ENCODE peak calls at places on chromosomes 1 and 21, in six cellular contexts. Q is lower lobe of right lung, B is kidney epithelial cell, S is transverse colon, H is cardiac muscle cell, T is brain microvascular endothelial cell. O is an unnamed sample. For H3K27me3, the result is how much of the 10 kb centered on the place peaks cover.

GRCh38 chr1:168431882-168432281 is 111.9 kb downstream of the XCL2 start:
- DNase-seq in S (no peak), Q (no peak), H (no peak), B (no peak), T (no peak), O (no peak)

GRCh38 chr1:39898648-39899603 is 2.8 kb downstream of the MYCL start:
- DNase-seq in H (peak), T (peak), B (no peak), Q (peak), S (peak), O (no peak)

GRCh38 chr1:150881331-150882070 is 5.1 kb upstream of the ARNT start:
- DNase-seq in T (peak), B (peak), S (no peak), H (peak), Q (no peak), O (no peak)

GRCh38 chr1:108502624-108503023 is 52.5 kb downstream of the NBPF6 start:
- DNase-seq in H (peak), T (peak), Q (no peak), B (no peak), S (no peak), O (no peak)

GRCh38 chr1:2991753-2992495 is 29.3 kb upstream of the ACTRT2 start:
- DNase-seq in H (no peak), B (no peak), Q (no peak), S (no peak), T (no peak), O (no peak)

GRCh38 chr1:187844313-187844712 is 1015.6 kb downstream of the PLA2G4A start:
- DNase-seq in S (no peak), B (no peak), T (no peak), Q (no peak), H (no peak), O (no peak)

GRCh38 chr21:43864806-43865470 is at the start of gene AGPAT3:
- DNase-seq in H (no peak), T (no peak), S (no peak), B (no peak), Q (no peak), O (no peak)

GRCh38 chr1:50521703-50522102 is 98.5 kb upstream of the DMRTA2 start:
- DNase-seq in H (no peak), Q (no peak), T (no peak), S (no peak), B (no peak), O (no peak)

GRCh38 chr1:185245466-185245865 is 71.6 kb downstream of the IVNS1ABP start:
- DNase-seq in T (no peak), B (no peak), Q (no peak), H (peak), S (no peak), O (no peak)

DNA sequence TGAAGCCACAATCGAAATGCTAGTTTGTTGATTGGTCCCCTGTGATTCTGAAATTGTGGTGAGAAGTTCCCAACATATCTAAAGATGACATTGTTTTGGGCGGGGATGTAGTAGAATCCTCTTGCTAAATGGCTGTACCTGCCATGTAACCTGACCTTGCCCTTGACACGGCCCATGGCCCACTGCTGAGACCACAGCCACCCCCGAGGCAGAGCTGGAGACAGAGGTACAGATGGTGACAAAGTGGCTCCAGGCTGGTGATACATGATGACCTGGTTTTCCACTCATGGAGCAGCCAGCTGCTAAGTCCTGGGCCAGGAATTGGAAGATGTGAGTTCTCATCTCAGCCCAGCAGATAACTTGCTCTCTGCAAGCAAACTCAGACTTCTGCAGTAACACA is 226.5 kb downstream of the FOXD2 start:
- DNase-seq in B (no peak), H (no peak), T (no peak), S (no peak), Q (no peak), O (no peak)
- H3K27me3 ChIP-seq in B (under half), H (under half), T (under half), S (under half), Q (under half), O (under half)

GRCh38 chr1:230268371-230269170 is 157.6 kb downstream of the PGBD5 start:
- DNase-seq in Q (no peak), H (peak), T (peak), B (peak), S (peak), O (no peak)
- TF ChIP-seq CTCF in Q (peak), H (peak), T (peak), B (peak), S (peak), O (no peak)

GRCh38 chr1:6176751-6177150 is 3.4 kb downstream of the CHD5 start:
- DNase-seq in T (no peak), B (no peak), H (no peak), S (no peak), Q (no peak), O (no peak)

GRCh38 chr1:6172549-6172948 is 7.6 kb downstream of the CHD5 start:
- DNase-seq in S (no peak), H (no peak), B (no peak), Q (no peak), T (no peak), O (no peak)

GRCh38 chr1:6177681-6178380 is 2.3 kb downstream of the CHD5 start:
- DNase-seq in B (no peak), S (no peak), T (no peak), Q (no peak), H (no peak), O (no peak)

GRCh38 chr1:6175411-6175828 is 4.7 kb downstream of the CHD5 start:
- DNase-seq in S (no peak), Q (no peak), T (no peak), H (no peak), B (no peak), O (no peak)

GRCh38 chr1:6174621-6175410 is 5.3 kb downstream of the CHD5 start:
- DNase-seq in S (no peak), Q (no peak), B (no peak), H (no peak), T (no peak), O (no peak)
- H3K27me3 ChIP-seq in S (half or more), Q (half or more), B (half or more), H (half or more), T (under half), O (under half)

GRCh38 chr1:89285715-89286380 is 13.2 kb upstream of the GBP5 start:
- DNase-seq in T (no peak), Q (no peak), H (no peak), S (no peak), B (no peak), O (no peak)
- TF ChIP-seq CTCF in T (no peak), Q (no peak), H (no peak), S (no peak), B (no peak), O (no peak)

DNA sequence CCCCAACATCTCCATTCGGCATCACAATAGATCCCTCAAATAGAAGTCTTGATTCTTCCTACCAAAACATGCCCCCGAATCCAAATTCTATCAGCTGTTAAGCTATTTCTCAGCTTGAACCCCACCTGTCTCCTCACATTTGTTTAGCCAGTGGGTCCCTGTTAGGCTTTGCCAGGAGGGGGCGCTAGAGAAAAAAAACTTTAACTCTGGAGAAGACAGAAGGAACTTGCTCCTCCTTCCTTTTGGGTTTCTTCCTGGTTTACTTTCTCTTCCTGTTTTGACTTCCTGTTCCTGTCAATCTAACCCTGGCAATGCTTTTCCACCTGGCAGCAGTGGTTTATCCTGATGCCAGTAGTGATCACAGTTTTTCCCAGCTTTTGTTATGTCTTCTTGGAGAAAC is 95.6 kb upstream of the KCNK1 start:
- DNase-seq in H (peak), T (no peak), S (peak), Q (no peak), B (no peak), O (no peak)
- H3K27me3 ChIP-seq in H (under half), T (under half), S (under half), Q (under half), B (under half), O (under half)

GRCh38 chr1:226083303-226084101 is 21.0 kb downstream of the H3-3A start:
- DNase-seq in B (no peak), H (peak), Q (peak), S (peak), T (peak), O (peak)

GRCh38 chr1:226085675-226086074 is 23.2 kb downstream of the H3-3A start:
- DNase-seq in T (no peak), S (no peak), Q (no peak), B (no peak), H (no peak), O (no peak)

GRCh38 chr1:226086776-226087175 is 24.3 kb downstream of the H3-3A start:
- DNase-seq in B (no peak), S (no peak), T (no peak), Q (no peak), H (no peak), O (no peak)

GRCh38 chr1:226082587-226082917 is 20.0 kb downstream of the H3-3A start:
- DNase-seq in B (no peak), S (no peak), Q (no peak), H (no peak), T (no peak), O (no peak)

DNA sequence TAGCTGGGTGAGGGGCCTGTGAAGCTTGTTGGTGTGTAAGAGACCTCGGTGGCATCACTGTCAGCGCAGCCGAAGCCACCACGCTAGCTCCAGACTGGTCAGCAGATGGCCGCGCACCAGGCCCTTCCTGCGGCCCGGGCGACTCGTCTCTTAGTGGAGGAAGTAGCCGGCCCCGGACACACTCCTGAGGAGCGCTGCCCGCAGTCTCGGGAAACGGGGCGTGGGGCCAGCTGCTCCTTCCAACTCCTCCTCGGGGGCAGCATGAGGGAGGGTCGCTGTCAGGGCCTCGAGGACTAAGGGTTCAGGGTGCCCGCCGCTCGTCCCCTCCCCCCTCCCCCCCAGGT is 20.4 kb downstream of the H3-3A start:
- DNase-seq in S (peak), Q (peak), T (peak), H (peak), B (no peak), O (no peak)
- TF ChIP-seq CTCF in S (no peak), Q (no peak), T (no peak), H (no peak), B (no peak), O (no peak)

DNA sequence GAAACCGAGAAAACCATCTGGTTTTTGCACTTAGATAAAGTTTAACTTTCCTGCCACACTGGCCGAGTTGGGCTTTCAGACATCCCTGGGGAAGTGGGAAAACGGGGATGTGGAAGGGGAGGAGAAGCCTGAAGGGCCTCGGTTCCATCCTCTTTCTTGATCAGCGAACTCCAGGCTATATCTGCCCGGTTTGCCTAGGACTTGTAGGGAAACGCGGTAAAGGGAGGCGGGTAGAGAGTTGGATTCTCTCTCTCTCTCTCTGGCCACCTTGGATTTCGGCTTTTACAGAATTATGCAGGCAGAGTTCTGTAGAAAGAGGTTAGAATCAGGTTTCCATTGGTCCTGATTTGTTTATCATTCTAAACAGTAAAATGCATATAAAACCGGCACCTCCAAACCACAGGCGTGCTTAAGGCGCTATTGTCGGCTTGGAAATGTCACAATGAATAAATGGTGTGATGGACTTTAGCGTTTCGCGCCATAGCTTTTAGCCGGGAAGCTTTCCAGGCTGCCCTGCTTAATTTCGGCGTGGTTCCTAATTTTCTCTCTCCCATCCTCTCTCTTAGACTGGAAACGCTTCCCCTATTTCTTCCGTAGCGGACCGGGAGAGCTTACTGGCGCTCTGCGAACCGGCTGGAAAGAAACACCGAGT is 4.4 kb upstream of the LHX8 start:
- DNase-seq in H (no peak), T (no peak), Q (no peak), S (no peak), B (no peak), O (no peak)
- H3K27me3 ChIP-seq in H (half or more), T (half or more), Q (half or more), S (half or more), B (half or more), O (half or more)

GRCh38 chr1:10573446-10573845 is 98.7 kb downstream of the PEX14 start:
- DNase-seq in T (peak), H (no peak), Q (no peak), B (no peak), S (no peak), O (no peak)
- TF ChIP-seq CTCF in T (no peak), H (no peak), Q (no peak), B (no peak), S (no peak), O (no peak)

GRCh38 chr1:47710075-47711071 is 272.5 kb downstream of the FOXD2 start:
- DNase-seq in B (no peak), T (peak), S (peak), Q (peak), H (peak), O (peak)

GRCh38 chr1:47712596-47713299 is 274.9 kb downstream of the FOXD2 start:
- DNase-seq in B (no peak), S (no peak), H (no peak), Q (no peak), T (no peak), O (no peak)

GRCh38 chr1:47713333-47713953 is 275.6 kb downstream of the FOXD2 start:
- DNase-seq in S (no peak), B (no peak), H (no peak), T (no peak), Q (no peak), O (no peak)

GRCh38 chr1:47711211-47711847 is 273.5 kb downstream of the FOXD2 start:
- DNase-seq in H (no peak), S (no peak), T (no peak), Q (no peak), B (no peak), O (no peak)

DNA sequence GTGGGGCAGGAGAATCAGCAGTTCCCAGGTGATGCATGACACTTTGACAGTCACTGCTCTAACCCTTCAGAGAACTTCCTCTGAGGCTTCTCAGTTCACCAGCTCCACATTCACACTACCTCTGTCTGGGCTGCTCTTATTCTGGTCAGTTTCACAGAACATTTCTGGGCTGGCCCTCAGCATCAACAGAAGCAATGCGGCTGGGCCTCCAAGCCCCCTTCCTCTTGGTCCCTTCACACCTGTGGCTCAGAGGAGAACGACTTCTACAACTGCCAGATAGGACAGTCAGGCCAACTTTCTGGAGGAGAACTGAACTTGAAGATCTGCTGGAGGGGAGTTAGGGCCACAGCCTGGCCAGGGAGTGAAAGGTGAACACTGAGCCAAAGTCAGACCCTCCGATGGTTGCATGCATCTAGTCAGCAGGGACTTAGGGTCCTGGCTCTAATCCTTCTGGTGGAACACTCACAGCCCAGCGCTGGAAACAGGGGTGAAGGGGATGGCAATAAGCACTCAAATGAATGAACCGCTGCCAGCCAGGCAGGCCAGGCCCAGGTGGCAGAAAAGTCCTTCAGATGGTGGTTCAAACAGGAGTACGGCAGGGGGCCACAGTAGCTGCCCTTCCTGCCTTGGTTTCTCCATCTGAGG is 274.1 kb downstream of the FOXD2 start:
- DNase-seq in S (no peak), H (no peak), B (no peak), T (no peak), Q (no peak), O (no peak)
- H3K27me3 ChIP-seq in S (half or more), H (half or more), B (half or more), T (half or more), Q (half or more), O (half or more)

GRCh38 chr1:155051777-155052398 is 772 bp downstream of the ADAM15 start:
- DNase-seq in B (no peak), T (no peak), H (no peak), S (peak), Q (peak), O (peak)

GRCh38 chr1:155051342-155051776 is 243 bp downstream of the ADAM15 start:
- DNase-seq in Q (no peak), S (no peak), B (no peak), T (no peak), H (no peak), O (no peak)

GRCh38 chr1:155053531-155054105 is 2.5 kb downstream of the ADAM15 start:
- DNase-seq in B (no peak), H (no peak), Q (no peak), T (no peak), S (no peak), O (no peak)

GRCh38 chr1:155050560-155051341 is at the start of gene ADAM15:
- DNase-seq in Q (peak), S (peak), H (peak), B (no peak), T (peak), O (peak)

DNA sequence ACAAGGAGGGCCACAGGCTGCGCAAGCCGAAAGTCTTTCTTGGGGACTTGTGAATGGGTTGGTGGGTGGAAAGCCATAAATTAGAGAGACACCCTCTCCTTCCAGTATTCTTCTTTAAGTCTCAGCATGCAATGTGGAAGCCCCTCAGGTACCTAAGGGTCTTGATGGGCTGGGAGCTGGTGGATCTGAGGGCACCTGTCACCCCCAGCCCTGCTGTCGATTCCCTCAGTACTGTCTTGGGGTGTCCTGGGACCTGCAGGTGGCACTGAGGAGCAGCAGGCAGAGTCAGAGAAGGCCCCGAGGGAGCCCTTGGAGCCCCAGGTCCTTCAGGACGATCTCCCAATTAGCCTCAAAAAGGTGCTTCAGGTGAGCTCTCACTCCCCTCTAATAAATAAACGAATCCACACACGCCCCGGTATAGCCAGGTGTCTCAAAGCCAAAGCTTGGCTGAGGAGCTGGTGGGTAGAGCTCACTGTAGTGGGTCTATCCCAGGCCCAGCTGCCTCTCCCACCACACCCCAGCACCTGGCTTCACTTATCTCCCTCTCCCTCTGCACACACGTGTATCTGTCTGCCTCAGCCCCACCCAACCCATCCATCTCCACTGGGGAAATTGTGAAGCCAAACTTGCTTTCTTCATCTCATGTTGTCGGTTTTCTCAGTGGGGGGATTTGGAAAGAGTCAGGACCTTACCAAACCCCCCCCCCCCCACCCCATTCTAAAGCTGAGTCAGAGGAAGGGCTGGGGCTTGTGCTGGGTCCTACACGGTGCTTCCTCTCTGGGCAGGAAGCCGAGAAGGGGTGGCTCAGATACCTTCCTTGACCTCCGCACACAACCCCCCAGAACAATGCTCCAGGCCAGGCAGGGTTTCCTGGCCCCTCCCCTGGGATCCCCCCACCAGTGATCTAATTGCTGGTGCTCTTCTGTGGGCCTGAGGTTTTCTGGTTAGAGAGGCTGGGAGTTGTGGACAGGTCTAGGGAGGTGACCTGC is 1.6 kb downstream of the ADAM15 start:
- DNase-seq in H (no peak), Q (no peak), T (no peak), B (no peak), S (peak), O (no peak)
- TF ChIP-seq CTCF in H (peak), Q (peak), T (peak), B (peak), S (peak), O (peak)